ENCODE peak calls at places on chromosomes 4 and X, in nine cellular contexts. E is esophagus muscularis mucosa, K is suprapubic skin, X is ovary, T is stomach, M is A549, V is transverse colon, Q is upper lobe of left lung, B is K562. Z is an unnamed sample.

GRCh38 chrX:27996132-27996531 is 14.9 kb upstream of the DCAF8L1 start:
- DNase-seq in M (no peak), Q (no peak), X (no peak), B (no peak), E (no peak), K (no peak), V (no peak), T (no peak), Z (no peak)

GRCh38 chr4:110270492-110271197 is 72.2 kb upstream of the ELOVL6 start:
- DNase-seq in X (no peak), E (no peak), T (no peak), K (no peak), M (no peak), B (no peak), Q (no peak), V (no peak), Z (no peak)

GRCh38 chrX:127317159-127317558 is 497.6 kb downstream of the PRR32 start:
- DNase-seq in E (no peak), B (no peak), T (no peak), Q (no peak), X (no peak), K (no peak), M (no peak), V (no peak), Z (no peak)

GRCh38 chr4:71382569-71383560 is 44.0 kb downstream of the SLC4A4 start:
- DNase-seq in M (no peak), V (no peak), T (no peak), X (no peak), B (no peak), Q (no peak), K (no peak), E (no peak), Z (no peak)

GRCh38 chr4:184688447-184688846 is 38.9 kb downstream of the PRIMPOL start:
- DNase-seq in M (peak; percentile 38), V (no peak), Q (no peak), K (no peak), X (no peak), E (no peak), T (no peak), B (no peak), Z (no peak)

GRCh38 chr4:83009529-83009928 is 1.1 kb downstream of the LIN54 start:
- DNase-seq in K (no peak), X (no peak), T (no peak), M (no peak), V (no peak), B (no peak), Q (no peak), E (no peak), Z (no peak)

GRCh38 chrX:9110808-9111207 is 76.9 kb upstream of the FAM9B start:
- DNase-seq in Q (no peak), T (no peak), E (no peak), B (no peak), X (no peak), M (no peak), K (no peak), V (no peak), Z (no peak)

GRCh38 chr4:108029731-108030130 is 40.0 kb downstream of the HADH start:
- DNase-seq in V (no peak), K (no peak), X (no peak), M (no peak), Q (no peak), E (no peak), B (no peak), T (no peak), Z (no peak)

GRCh38 chrX:65528705-65529340 is 5.8 kb downstream of the LAS1L start:
- DNase-seq in Q (no peak), K (no peak), E (no peak), X (peak; percentile 58), T (peak; percentile 61), V (peak; percentile 60), M (peak; percentile 75), B (peak; percentile 68), Z (peak; percentile 42)

GRCh38 chr4:65645185-65645584 is 25.1 kb downstream of the EPHA5 start:
- DNase-seq in X (no peak), K (no peak), Q (no peak), M (no peak), E (no peak), V (no peak), T (no peak), B (no peak), Z (no peak)

DNA sequence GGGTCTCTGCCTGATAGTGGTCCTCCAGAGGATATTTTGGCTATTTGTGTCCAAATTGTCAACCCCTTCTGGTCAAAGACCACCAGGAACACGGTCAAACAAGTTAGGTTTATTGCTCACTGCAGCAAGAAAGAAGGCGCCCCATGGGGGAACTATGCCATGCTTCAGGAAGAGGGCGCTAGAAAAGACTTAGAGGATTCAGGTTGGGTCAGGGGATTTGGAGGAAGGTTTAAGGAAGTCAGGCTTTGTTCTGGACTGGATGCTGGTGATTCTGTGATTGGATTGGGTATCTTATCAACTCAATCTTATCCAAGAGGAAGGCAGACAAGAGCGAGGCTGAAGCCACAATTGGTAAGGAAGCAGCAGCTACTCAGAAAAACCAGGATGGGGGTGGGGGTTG is 14.3 kb upstream of the ELF4 start:
- DNase-seq in M (no peak), E (no peak), T (no peak), X (no peak), Q (no peak), K (no peak), B (no peak), V (no peak), Z (no peak)
- TF ChIP-seq CTCF in M (no peak), E (no peak), T (no peak), X (no peak), Q (no peak), K (no peak), B (peak; percentile 9), V (no peak), Z (no peak)

GRCh38 chr4:125369098-125369497 is 54.3 kb downstream of the FAT4 start:
- DNase-seq in T (no peak), M (no peak), K (no peak), E (no peak), Q (no peak), X (no peak), B (no peak), V (no peak), Z (no peak)

GRCh38 chr4:125368161-125368560 is 53.4 kb downstream of the FAT4 start:
- DNase-seq in X (no peak), T (no peak), Q (no peak), E (no peak), B (no peak), K (no peak), V (no peak), M (no peak), Z (no peak)

GRCh38 chr4:125370478-125370877 is 55.7 kb downstream of the FAT4 start:
- DNase-seq in V (no peak), T (no peak), E (no peak), K (no peak), Q (no peak), X (no peak), B (no peak), M (no peak), Z (no peak)

GRCh38 chr4:125365731-125366130 is 51.0 kb downstream of the FAT4 start:
- DNase-seq in M (no peak), X (no peak), K (no peak), T (no peak), B (no peak), E (no peak), Q (no peak), V (no peak), Z (no peak)

GRCh38 chr4:125368684-125369083 is 53.9 kb downstream of the FAT4 start:
- DNase-seq in T (no peak), X (no peak), B (no peak), Q (no peak), M (no peak), E (no peak), K (no peak), V (no peak), Z (no peak)
- H3K4me3 ChIP-seq in T (peak overlapping the region; percentile 31), X (peak overlapping the region; percentile 19), B (no peak overlapping the region), Q (peak overlapping the region; percentile 9), M (no peak overlapping the region), E (peak overlapping the region; percentile 35), K (peak overlapping the region; percentile 32), V (no peak overlapping the region), Z (peak overlapping the region; percentile 40)

GRCh38 chr4:180665994-180666818 is 1577.0 kb upstream of the TENM3 start:
- DNase-seq in B (peak; percentile 26), E (no peak), Q (no peak), T (no peak), V (no peak), M (peak; percentile 6), X (no peak), K (no peak), Z (no peak)

GRCh38 chr4:180668732-180669131 is 1574.5 kb upstream of the TENM3 start:
- DNase-seq in B (no peak), E (no peak), X (no peak), Q (no peak), V (no peak), M (no peak), K (no peak), T (no peak), Z (no peak)

GRCh38 chr4:180669637-180670036 is 1573.6 kb upstream of the TENM3 start:
- DNase-seq in B (no peak), Q (no peak), T (no peak), M (no peak), E (no peak), K (no peak), X (no peak), V (no peak), Z (no peak)

GRCh38 chr4:180665481-180665880 is 1577.7 kb upstream of the TENM3 start:
- DNase-seq in E (no peak), B (no peak), K (no peak), Q (no peak), T (no peak), M (no peak), V (no peak), X (no peak), Z (no peak)

DNA sequence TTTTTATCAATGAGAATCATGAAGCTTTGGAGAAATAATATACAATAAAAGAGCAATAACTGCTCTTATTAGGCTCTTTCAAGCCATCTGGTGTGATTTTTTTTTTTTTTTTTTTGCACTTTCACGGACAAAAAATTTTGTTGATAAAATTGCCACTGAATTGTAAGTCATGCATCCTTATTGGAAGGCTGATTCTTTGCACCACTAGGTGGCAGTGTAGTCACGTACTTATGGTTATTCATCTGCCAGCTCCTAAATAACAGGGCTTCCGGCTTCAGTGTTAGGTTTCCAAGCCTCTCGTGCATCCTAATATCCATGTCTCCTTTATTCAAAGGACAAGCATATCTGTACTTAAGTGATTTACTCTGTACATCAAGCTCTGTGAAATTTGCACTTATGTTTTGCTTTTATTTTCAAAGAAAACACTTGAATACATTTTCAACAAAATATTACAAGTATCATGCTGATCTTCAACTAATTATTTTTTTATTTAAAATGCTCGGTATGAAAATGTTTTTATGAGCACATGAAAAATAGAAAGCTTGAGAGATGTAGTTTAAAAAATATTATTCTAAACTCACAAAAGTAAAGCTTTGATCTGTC is 1578.3 kb upstream of the TENM3 start:
- DNase-seq in T (peak; percentile 66), K (peak; percentile 66), M (peak; percentile 35), Q (no peak), X (peak; percentile 56), E (no peak), V (peak; percentile 56), B (peak; percentile 39), Z (peak; percentile 62)
- TF ChIP-seq EP300 in T (no peak), K (no peak), M (no peak), Q (no peak), X (no peak), E (no peak), V (no peak), B (no peak), Z (no peak)

DNA sequence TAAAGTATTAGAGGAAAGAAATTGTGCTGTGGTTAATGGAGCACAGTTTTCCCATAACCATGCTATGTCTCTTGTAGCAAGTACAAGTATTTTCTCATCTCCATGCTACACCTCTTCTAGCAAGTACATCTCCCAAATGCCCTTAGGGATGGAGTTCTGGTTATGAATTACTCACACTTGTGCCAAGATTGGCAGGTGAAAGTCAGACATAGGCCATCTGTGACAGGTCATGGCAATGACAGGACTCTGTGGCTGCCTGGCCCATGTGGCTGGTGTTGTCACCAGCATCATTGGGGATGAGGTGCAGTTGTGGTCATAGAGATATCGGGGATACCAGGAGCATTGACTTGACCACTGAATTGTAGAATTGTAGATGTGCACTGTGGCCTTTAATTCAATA is 310.2 kb downstream of the FAT4 start:
- DNase-seq in V (no peak), T (no peak), E (no peak), X (no peak), Q (no peak), B (no peak), K (no peak), M (no peak), Z (no peak)
- TF ChIP-seq CTCF in V (no peak), T (no peak), E (no peak), X (no peak), Q (no peak), B (no peak), K (no peak), M (no peak), Z (no peak)